ENCODE peak calls at places on chromosomes 3 and 15, in four cellular contexts. Q, H, A and E are unnamed samples.

GRCh38 chr15:33932734-33933133 is 35.6 kb upstream of the CHRM5 start:
- DNase-seq in Q (no peak), H (no peak), A (no peak), E (no peak)

GRCh38 chr3:14335774-14336413 is 66.5 kb upstream of the SLC6A6 start:
- DNase-seq in Q (no peak), H (no peak), A (no peak), E (no peak)

GRCh38 chr3:59412506-59412905 is 362.7 kb upstream of the CFAP20DC start:
- DNase-seq in Q (peak; percentile 25), H (no peak), A (no peak), E (no peak)

GRCh38 chr3:115388825-115389224 is 234.5 kb upstream of the GAP43 start:
- DNase-seq in Q (peak; percentile 30), H (no peak), A (no peak), E (no peak)

GRCh38 chr15:77224352-77224751 is 153.4 kb upstream of the TSPAN3 start:
- DNase-seq in Q (no peak), H (no peak), A (no peak), E (no peak)

GRCh38 chr3:165903885-165904284 is 66.7 kb upstream of the BCHE start:
- DNase-seq in Q (no peak), H (peak; percentile 0), A (no peak), E (no peak)

GRCh38 chr3:39125837-39126500 is 18.5 kb downstream of the TTC21A start:
- DNase-seq in Q (peak; percentile 39), H (no peak), A (no peak), E (no peak)

GRCh38 chr15:94524565-94524964 is 293.2 kb downstream of the MCTP2 start:
- DNase-seq in Q (no peak), H (no peak), A (no peak), E (no peak)

GRCh38 chr3:126551066-126551838 is 7.5 kb downstream of the C3orf22 start:
- DNase-seq in Q (no peak), H (no peak), A (no peak), E (no peak)

GRCh38 chr15:75446146-75446545 is 5.3 kb downstream of the SIN3A start:
- DNase-seq in Q (no peak), H (no peak), A (no peak), E (peak; percentile 11)

GRCh38 chr3:57586778-57587177 is 10.4 kb downstream of the ARF4 start:
- DNase-seq in Q (no peak), H (no peak), A (no peak), E (no peak)

GRCh38 chr15:55993111-55993803 is at the start of gene NEDD4:
- DNase-seq in Q (peak; percentile 86), H (peak; percentile 88), A (peak; percentile 85), E (peak; percentile 23)

GRCh38 chr3:77256584-77257488 is 216.9 kb downstream of the ROBO2 start:
- DNase-seq in Q (no peak), H (no peak), A (no peak), E (no peak)

GRCh38 chr3:176872771-176873209 is 324.5 kb downstream of the TBL1XR1 start:
- DNase-seq in Q (peak; percentile 56), H (peak; percentile 44), A (peak; percentile 31), E (peak; percentile 16)

GRCh38 chr15:95812491-95812890 is 518.0 kb upstream of the NR2F2 start:
- DNase-seq in Q (peak; percentile 30), H (no peak), A (no peak), E (no peak)

GRCh38 chr3:64945171-64945684 is 257.4 kb upstream of the ADAMTS9 start:
- DNase-seq in Q (no peak), H (no peak), A (no peak), E (no peak)

GRCh38 chr3:111831840-111832239 is 27.2 kb upstream of the PHLDB2 start:
- DNase-seq in Q (no peak), H (no peak), A (no peak), E (no peak)

GRCh38 chr3:95289295-95289694 is 1226.4 kb downstream of the NSUN3 start:
- DNase-seq in Q (peak; percentile 34), H (peak; percentile 8), A (no peak), E (no peak)

GRCh38 chr3:67109651-67110204 is 111.6 kb downstream of the KBTBD8 start:
- DNase-seq in Q (peak; percentile 85), H (peak; percentile 42), A (peak; percentile 5), E (no peak)

GRCh38 chr3:87949879-87950208 is 109.0 kb downstream of the CGGBP1 start:
- DNase-seq in Q (no peak), H (no peak), A (no peak), E (no peak)
- TF ChIP-seq ELK1 in Q (no peak), H (no peak), A (no peak), E (no peak)

DNA sequence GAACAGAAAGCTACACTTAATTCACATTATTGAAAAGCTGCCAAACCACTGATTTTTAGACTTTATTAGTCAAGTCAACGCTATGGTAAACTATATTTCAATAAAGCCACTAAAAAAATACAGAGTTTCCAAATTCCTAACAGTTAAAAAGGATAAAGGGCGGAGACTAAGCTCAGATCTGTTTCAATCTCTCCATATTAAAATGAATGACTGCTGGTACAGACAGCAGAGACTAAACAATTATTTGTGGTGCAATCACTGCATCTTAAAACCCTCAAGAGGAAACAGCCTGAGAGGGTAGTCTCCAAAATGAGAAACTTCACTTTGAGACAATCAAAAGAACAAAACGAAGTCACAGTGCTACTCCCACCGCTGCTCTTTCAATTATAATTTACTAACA is 1.3 kb downstream of the UBP1 start:
- DNase-seq in Q (peak; percentile 21), H (no peak), A (no peak), E (no peak)
- TF ChIP-seq ELK1 in Q (no peak), H (no peak), A (no peak), E (no peak)

GRCh38 chr3:27387625-27388024 is 18.4 kb upstream of the NEK10 start:
- DNase-seq in Q (peak; percentile 13), H (no peak), A (no peak), E (no peak)
- TF ChIP-seq ELK1 in Q (no peak), H (no peak), A (no peak), E (no peak)

DNA sequence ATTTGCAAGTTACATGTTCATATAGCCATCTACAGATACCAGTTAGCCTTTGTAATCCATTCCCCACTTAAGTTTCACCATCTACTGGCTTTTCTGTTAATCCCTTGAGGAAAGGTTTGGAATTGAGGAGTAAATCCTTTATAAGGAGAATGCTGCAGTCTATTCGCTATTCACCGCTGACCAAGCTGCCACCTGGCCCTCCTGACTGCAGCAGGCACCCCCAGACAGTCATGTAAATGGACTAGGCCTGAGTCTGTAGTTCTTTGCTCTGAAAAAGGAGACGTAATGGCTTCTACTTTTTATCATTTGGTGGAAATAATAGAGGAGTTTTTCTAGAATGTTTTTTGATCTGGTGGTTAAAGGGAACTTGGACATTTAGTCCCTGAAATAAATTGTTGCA is 3.2 kb downstream of the HIGD2B start:
- DNase-seq in Q (no peak), H (no peak), A (no peak), E (no peak)
- TF ChIP-seq ELK1 in Q (no peak), H (no peak), A (no peak), E (no peak)

DNA sequence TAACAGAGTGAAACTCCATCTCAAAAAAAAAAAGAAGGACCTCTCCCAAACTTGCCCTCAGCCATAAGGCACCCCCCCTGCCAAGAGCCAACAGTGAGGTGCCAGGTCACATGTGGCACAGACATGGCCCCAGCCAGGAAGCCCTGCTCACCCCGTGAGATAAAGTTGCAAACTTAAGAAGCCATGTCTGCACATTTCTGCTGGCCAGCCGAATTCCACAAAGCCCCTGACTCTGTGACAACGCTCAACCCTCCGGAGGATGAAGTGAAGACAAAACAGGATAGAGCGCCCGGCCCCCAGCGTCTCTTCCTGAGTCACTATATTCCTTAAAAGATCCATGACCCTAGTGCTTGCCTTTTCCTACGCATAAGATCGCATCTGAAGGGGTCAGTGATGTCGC is 188.1 kb downstream of the XXYLT1 start:
- DNase-seq in Q (no peak), H (no peak), A (no peak), E (no peak)
- TF ChIP-seq ELK1 in Q (no peak), H (no peak), A (no peak), E (no peak)

GRCh38 chr3:72143322-72143721 is 358.4 kb upstream of the PROK2 start:
- DNase-seq in Q (peak; percentile 61), H (no peak), A (peak; percentile 56), E (no peak)

GRCh38 chr3:72147600-72147999 is 362.7 kb upstream of the PROK2 start:
- DNase-seq in Q (no peak), H (no peak), A (no peak), E (no peak)

GRCh38 chr3:72145506-72146380 is 360.8 kb upstream of the PROK2 start:
- DNase-seq in Q (peak; percentile 69), H (no peak), A (no peak), E (no peak)

GRCh38 chr3:72143970-72144717 is 359.2 kb upstream of the PROK2 start:
- DNase-seq in Q (no peak), H (no peak), A (no peak), E (no peak)

DNA sequence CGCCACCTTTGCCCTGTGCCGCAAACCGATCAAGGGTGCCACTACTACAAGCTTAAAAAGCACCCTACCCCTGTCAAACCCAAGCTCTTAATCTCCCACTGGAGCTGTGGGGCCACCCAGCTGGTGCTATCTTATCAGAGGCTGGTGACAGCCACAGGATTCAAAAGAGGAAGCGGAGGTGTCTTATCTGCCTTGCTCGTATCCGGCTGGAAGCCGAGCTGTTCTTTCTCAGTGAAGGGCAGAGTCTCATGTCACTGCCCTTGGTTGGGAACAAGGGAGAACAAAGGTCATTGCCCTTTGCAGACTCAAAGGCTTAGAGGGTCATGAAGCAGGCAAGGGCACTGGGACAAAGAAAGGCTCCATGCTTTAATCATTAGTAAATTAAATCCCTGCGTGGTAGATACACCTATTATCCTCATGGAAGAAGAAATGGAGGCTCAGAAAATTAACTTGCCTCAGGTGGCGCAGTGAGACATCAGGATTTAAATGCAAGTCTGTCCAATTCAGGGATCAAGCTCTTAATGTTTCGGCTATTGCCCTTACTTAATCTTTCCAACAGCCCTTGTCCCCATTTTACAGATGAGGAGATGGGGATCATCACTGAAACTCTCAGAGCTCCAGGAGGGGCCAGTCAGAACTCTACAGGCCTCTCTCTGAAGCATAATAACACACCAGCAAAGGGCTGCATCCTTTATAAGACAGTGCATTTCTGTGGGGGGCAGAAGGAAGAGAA is 360.0 kb upstream of the PROK2 start:
- DNase-seq in Q (no peak), H (no peak), A (peak; percentile 74), E (no peak)
- TF ChIP-seq ELK1 in Q (no peak), H (no peak), A (no peak), E (no peak)

GRCh38 chr15:39199076-39199475 is 381.8 kb upstream of the THBS1 start:
- DNase-seq in Q (peak; percentile 69), H (no peak), A (no peak), E (no peak)
- TF ChIP-seq ELK1 in Q (no peak), H (no peak), A (no peak), E (no peak)

GRCh38 chr3:71813704-71814103 is 28.8 kb upstream of the PROK2 start:
- DNase-seq in Q (no peak), H (no peak), A (no peak), E (no peak)
- TF ChIP-seq ELK1 in Q (no peak), H (no peak), A (no peak), E (no peak)

GRCh38 chr3:155835341-155836071 is 18.7 kb downstream of the SLC33A1 start:
- DNase-seq in Q (no peak), H (no peak), A (no peak), E (no peak)
- TF ChIP-seq ELK1 in Q (no peak), H (no peak), A (no peak), E (no peak)

GRCh38 chr3:157317895-157318294 is 118.8 kb upstream of the PTX3 start:
- DNase-seq in Q (no peak), H (peak; percentile 33), A (no peak), E (no peak)
- TF ChIP-seq ELK1 in Q (no peak), H (no peak), A (no peak), E (no peak)